ENCODE peak calls at places on chromosome 15, in six cellular contexts. H is NCI-H1092 treated with DMSO at 0.1 percent for 48 hours; C is activated CD8-positive, alpha-beta memory T cell treated with anti-CD3 and anti-CD28 coated beads, Interleukin-2, amount 10 ng/mL, durations not matched to agents 7 days and 5 days; R is right cardiac atrium; O is AG09319; S is spleen. Z is an unnamed sample.
A peak's percentile ranks its signal among the peaks of the same experiment; 100 is the strongest.

GRCh38 chr15:61173899-61174689 is 55.0 kb downstream of the RORA start:
- DNase-seq in H (no peak), C (no peak), R (no peak), O (no peak), S (no peak), Z (no peak)

GRCh38 chr15:101295607-101296225 is 668 bp upstream of the SNRPA1 start:
- DNase-seq in H (no peak), C (no peak), R (no peak), O (no peak), S (peak; percentile 94), Z (no peak)

GRCh38 chr15:29126821-29127461 is 142.7 kb downstream of the NSMCE3 start:
- DNase-seq in H (peak; percentile 8), C (no peak), R (no peak), O (no peak), S (peak; percentile 66), Z (no peak)

GRCh38 chr15:96171842-96172241 is 158.7 kb upstream of the NR2F2 start:
- DNase-seq in H (no peak), C (no peak), R (no peak), O (no peak), S (no peak), Z (no peak)

GRCh38 chr15:92822216-92823144 is 77.6 kb upstream of the CHD2 start:
- DNase-seq in H (peak; percentile 18), C (no peak), R (no peak), O (no peak), S (no peak), Z (no peak)

GRCh38 chr15:60899322-60899966 is 329.7 kb downstream of the RORA start:
- DNase-seq in H (no peak), C (peak; percentile 43), R (no peak), O (no peak), S (no peak), Z (no peak)

GRCh38 chr15:98799991-98800390 is 151.7 kb downstream of the IGF1R start:
- DNase-seq in H (no peak), C (no peak), R (no peak), O (no peak), S (no peak), Z (no peak)

GRCh38 chr15:77066961-77067690 is 3.8 kb downstream of the TSPAN3 start:
- DNase-seq in H (no peak), C (no peak), R (no peak), O (no peak), S (no peak), Z (no peak)

GRCh38 chr15:39803016-39803415 is 20.4 kb upstream of the FSIP1 start:
- DNase-seq in H (no peak), C (no peak), R (no peak), O (no peak), S (no peak), Z (no peak)

GRCh38 chr15:98794754-98795153 is 146.4 kb downstream of the IGF1R start:
- DNase-seq in H (no peak), C (no peak), R (no peak), O (no peak), S (no peak), Z (no peak)

GRCh38 chr15:75599396-75599795 is 20.3 kb upstream of the PTPN9 start:
- DNase-seq in H (no peak), C (no peak), R (no peak), O (no peak), S (no peak), Z (no peak)

GRCh38 chr15:48550822-48551525 is 94.5 kb downstream of the FBN1 start:
- DNase-seq in H (no peak), C (no peak), R (no peak), O (no peak), S (no peak), Z (no peak)

GRCh38 chr15:60172147-60172546 is 168.0 kb downstream of the FOXB1 start:
- DNase-seq in H (no peak), C (no peak), R (no peak), O (no peak), S (no peak), Z (no peak)